ENCODE peak calls at places on chromosomes 1 and 21, in four cellular contexts. D, U, X and Q are unnamed samples.

GRCh38 chr21:37915516-37915915 is 741 bp downstream of the KCNJ6 start:
- DNase-seq in D (no peak), U (no peak), X (no peak), Q (no peak)

GRCh38 chr21:35989185-35989735 is 71.1 kb downstream of the SETD4 start:
- DNase-seq in D (no peak), U (no peak), X (no peak), Q (no peak)

GRCh38 chr1:207711285-207711684 is 40.6 kb upstream of the CD46 start:
- DNase-seq in D (no peak), U (peak), X (peak), Q (no peak)

GRCh38 chr21:35628331-35628730 is 432.0 kb downstream of the SETD4 start:
- DNase-seq in D (no peak), U (no peak), X (no peak), Q (no peak)

GRCh38 chr1:42963378-42964005 is 4.8 kb upstream of the SLC2A1 start:
- DNase-seq in D (no peak), U (peak), X (peak), Q (no peak)

GRCh38 chr1:33098371-33098770 is 17.4 kb downstream of the AZIN2 start:
- DNase-seq in D (no peak), U (no peak), X (no peak), Q (no peak)

GRCh38 chr21:40047993-40048730 is 180.9 kb downstream of the PCP4 start:
- DNase-seq in D (no peak), U (no peak), X (no peak), Q (no peak)

GRCh38 chr21:38261851-38262250 is 5.1 kb downstream of the KCNJ15 start:
- DNase-seq in D (no peak), U (no peak), X (no peak), Q (no peak)

GRCh38 chr1:205584732-205585131 is 47.1 kb downstream of the ELK4 start:
- DNase-seq in D (no peak), U (peak), X (no peak), Q (no peak)

GRCh38 chr1:167263344-167263743 is 42.7 kb downstream of the POU2F1 start:
- DNase-seq in D (no peak), U (no peak), X (no peak), Q (no peak)

GRCh38 chr1:21239181-21239580 is 51.1 kb downstream of the ECE1 start:
- DNase-seq in D (no peak), U (no peak), X (no peak), Q (no peak)

GRCh38 chr1:41740058-41740457 is 178.7 kb downstream of the HIVEP3 start:
- DNase-seq in D (no peak), U (no peak), X (no peak), Q (no peak)

GRCh38 chr1:149846600-149847466 is 52.5 kb upstream of the BOLA1 start:
- DNase-seq in D (no peak), U (no peak), X (no peak), Q (no peak)

GRCh38 chr1:16903054-16903453 is 7.3 kb downstream of the RNU1-2 start:
- DNase-seq in D (no peak), U (peak), X (no peak), Q (no peak)

GRCh38 chr1:210541680-210542358 is 213.1 kb downstream of the HHAT start:
- DNase-seq in D (no peak), U (no peak), X (no peak), Q (no peak)

GRCh38 chr1:154955039-154955717 is 721 bp downstream of the PBXIP1 start:
- DNase-seq in D (no peak), U (peak), X (peak), Q (no peak)

GRCh38 chr1:228338521-228339051 is 68.0 kb downstream of the TRIM11 start:
- DNase-seq in D (no peak), U (peak), X (no peak), Q (no peak)

GRCh38 chr1:22892789-22893188 is 79.9 kb downstream of the LACTBL1 start:
- DNase-seq in D (no peak), U (no peak), X (no peak), Q (no peak)

GRCh38 chr1:15323351-15323988 is 76.4 kb downstream of the FHAD1 start:
- DNase-seq in D (no peak), U (peak), X (peak), Q (peak)

GRCh38 chr1:164637461-164638375 is 78.7 kb downstream of the PBX1 start:
- DNase-seq in D (no peak), U (no peak), X (no peak), Q (no peak)

GRCh38 chr1:13513063-13513884 is 529 bp downstream of the LRRC38 start:
- DNase-seq in D (no peak), U (no peak), X (no peak), Q (no peak)

GRCh38 chr1:227213426-227213825 is 104.9 kb downstream of the CDC42BPA start:
- DNase-seq in D (no peak), U (no peak), X (no peak), Q (no peak)

GRCh38 chr21:31576428-31576827 is 83.1 kb upstream of the SOD1 start:
- DNase-seq in D (no peak), U (no peak), X (no peak), Q (no peak)

GRCh38 chr1:83692524-83693336 is 306.2 kb downstream of the TTLL7 start:
- DNase-seq in D (peak), U (no peak), X (peak), Q (no peak)

GRCh38 chr1:22694172-22694571 is 16.5 kb upstream of the EPHB2 start:
- DNase-seq in D (no peak), U (no peak), X (no peak), Q (no peak)

GRCh38 chr1:94727846-94728715 is 92.1 kb upstream of the SLC44A3 start:
- DNase-seq in D (no peak), U (no peak), X (peak), Q (no peak)

GRCh38 chr1:33392639-33393038 is 38.3 kb downstream of the PHC2 start:
- DNase-seq in D (no peak), U (no peak), X (no peak), Q (no peak)

GRCh38 chr1:111880866-111881837 is 108.3 kb downstream of the KCND3 start:
- DNase-seq in D (no peak), U (no peak), X (no peak), Q (no peak)

GRCh38 chr1:11943619-11944018 is 9.1 kb downstream of the PLOD1 start:
- DNase-seq in D (no peak), U (no peak), X (no peak), Q (no peak)

GRCh38 chr1:201551096-201551495 is 12.2 kb downstream of the NAV1 start:
- DNase-seq in D (no peak), U (no peak), X (no peak), Q (no peak)

GRCh38 chr1:60345621-60346020 is 272.1 kb upstream of the C1orf87 start:
- DNase-seq in D (no peak), U (no peak), X (no peak), Q (no peak)

GRCh38 chr1:180262628-180263488 is 32.8 kb downstream of the LHX4 start:
- DNase-seq in D (no peak), U (no peak), X (no peak), Q (no peak)

GRCh38 chr1:6459850-6460265 is 6.1 kb downstream of the TNFRSF25 start:
- DNase-seq in D (no peak), U (no peak), X (no peak), Q (no peak)

GRCh38 chr1:214550339-214551051 is 907 bp downstream of the PTPN14 start:
- DNase-seq in D (no peak), U (no peak), X (no peak), Q (no peak)

GRCh38 chr1:59229138-59229537 is 67.8 kb upstream of the FGGY start:
- DNase-seq in D (no peak), U (no peak), X (no peak), Q (no peak)

GRCh38 chr1:223556414-223557124 is 108.9 kb downstream of the CAPN8 start:
- DNase-seq in D (peak), U (peak), X (peak), Q (peak)

DNA sequence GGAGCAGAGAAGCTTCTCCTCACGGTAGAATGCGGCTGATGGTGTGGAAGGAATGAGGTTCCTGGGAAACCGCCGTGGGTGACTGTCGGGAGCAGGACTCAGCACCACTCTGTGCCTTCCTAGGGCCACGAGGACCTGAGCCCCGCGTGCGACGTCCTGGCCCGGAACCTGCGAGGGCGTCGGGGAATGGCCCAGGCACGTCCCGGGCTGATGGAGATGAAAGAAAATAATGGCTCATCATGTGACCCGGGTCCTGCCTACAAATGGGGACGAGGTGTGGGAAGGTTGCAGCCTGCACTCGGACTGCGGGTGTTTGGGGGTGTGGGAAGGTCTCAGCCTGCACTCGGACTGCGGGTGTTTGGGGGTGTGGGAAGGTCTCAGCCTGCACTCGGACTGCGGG is 25.1 kb upstream of the TTLL10 start:
- DNase-seq in D (no peak), U (no peak), X (no peak), Q (no peak)
- TF ChIP-seq POLR2AphosphoS5 in D (no peak), U (no peak), X (no peak), Q (no peak)

DNA sequence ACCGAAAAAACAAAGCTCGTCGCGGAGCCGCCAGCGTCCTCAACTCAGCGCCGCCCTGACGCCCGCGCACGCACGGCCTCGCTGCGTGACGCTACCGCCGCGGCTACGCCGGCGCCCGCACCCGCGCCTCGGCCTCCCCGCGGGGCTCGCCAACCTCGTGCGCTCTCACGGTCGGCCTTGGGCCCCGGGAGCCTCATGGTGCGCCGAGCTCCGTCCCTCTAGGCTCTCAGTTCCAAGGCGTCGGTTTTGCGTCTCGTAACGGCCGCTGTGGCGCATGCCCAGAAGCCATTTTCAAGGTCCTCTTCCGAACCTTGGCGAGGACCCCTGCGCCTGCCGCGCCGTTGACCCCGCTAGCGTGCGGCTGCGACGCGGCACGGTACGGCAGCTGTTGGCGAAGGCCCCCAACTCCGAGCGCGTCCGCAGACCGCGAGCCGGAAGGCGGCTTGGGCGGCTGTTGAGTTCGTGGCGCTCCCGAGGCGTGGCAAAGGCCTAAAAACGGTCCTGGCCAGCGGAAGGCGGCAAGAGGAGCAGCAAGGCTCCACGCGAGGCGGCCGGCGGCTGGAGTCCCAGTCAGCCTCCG is at the start of gene HENMT1:
- DNase-seq in D (peak), U (no peak), X (no peak), Q (peak)
- TF ChIP-seq POLR2A in D (peak), U (no peak), X (no peak), Q (peak)

DNA sequence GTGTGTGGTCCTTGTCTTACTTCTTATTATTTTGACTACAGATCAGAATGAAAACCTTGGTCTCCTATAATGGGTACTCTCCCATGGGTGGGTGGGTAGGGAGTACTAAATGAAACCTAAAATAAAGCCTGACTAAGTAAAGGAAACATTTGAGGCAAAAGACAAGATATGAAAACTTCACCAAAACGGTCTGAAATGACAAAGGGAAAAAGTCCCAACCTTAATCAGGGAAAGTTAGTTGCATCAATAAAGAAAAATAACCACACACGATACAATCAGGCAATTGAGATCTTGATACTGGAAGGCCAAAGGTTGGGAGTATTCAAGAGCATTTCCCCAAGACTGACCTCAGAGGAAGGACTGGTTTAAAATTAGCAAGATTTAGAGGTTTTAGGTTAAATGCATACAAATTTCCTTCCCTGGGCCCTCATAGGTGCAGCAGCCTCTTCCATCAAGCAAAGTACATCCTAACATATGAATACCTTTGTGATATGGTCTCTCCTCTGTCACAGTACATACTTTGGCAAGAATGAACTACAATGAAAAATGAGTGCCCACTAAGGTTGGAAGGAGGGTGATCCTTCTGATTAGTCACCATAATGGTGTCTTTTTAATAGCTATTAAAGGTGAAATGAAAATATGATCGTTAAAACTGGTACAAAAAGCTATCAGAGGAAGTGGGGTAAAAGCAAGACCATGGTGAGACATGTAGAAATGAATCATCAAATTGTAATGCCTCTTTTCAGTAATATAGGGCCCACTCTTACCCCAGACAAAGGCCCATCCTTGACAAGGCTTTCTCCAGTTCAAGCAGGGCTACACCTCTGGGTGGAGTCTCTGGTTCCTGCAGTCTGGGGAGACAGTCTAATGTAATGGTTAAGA is 15.3 kb upstream of the TNFSF4 start:
- DNase-seq in D (no peak), U (no peak), X (no peak), Q (no peak)
- TF ChIP-seq TAF1 in D (no peak), U (no peak), X (no peak), Q (no peak)

DNA sequence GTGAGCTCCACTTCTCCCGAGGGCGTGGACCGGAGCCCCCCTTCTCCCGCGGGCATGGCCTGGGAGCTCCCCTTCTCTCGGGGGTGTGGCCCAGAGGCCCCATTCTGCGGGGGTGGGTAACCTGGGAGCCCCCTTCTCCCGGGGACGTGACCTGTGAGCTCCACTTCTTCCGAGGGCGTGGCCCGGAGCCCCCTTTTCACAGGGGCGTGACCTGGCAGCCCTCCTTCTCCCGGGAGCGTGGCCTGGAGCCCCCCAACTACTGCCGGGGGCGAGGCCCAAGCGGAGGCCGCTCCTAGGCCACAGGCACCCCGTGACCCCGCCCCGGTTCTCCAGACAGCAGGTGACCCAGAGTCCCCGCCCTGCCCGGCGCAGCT is 309 bp downstream of the C1orf174 start:
- DNase-seq in D (no peak), U (no peak), X (no peak), Q (peak)
- TF ChIP-seq POLR2AphosphoS5 in D (no peak), U (no peak), X (no peak), Q (no peak)

GRCh38 chr1:40691538-40692428 is at the start of gene NFYC:
- DNase-seq in D (peak), U (peak), X (peak), Q (peak)
- TF ChIP-seq POLR2A in D (peak), U (peak), X (peak), Q (peak)

DNA sequence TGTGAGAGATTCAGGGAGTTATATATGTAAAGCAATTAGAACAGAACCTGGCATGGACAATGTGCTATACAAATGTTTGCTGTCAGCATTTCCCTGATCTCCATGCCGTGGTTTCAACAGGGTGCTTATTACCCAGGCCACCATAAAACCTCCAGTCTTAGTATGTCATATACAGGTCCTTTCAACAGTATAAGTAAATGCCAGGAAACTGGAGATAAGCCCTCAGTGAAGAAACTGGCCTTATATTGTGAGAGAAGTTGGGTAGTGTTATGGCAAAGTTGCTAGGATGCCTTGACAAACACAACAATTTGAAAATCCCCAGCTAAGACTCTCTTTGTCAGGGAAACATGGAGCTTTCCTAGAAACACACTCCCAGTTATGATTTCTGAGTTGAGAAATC is 850.2 kb upstream of the ADAMTS5 start:
- DNase-seq in D (no peak), U (no peak), X (no peak), Q (no peak)
- TF ChIP-seq TAF1 in D (no peak), U (no peak), X (no peak), Q (no peak)